ENCODE peak calls at places on chromosome 18, in five cellular contexts. Z is fibroblast of the aortic adventitia, D is T-helper 2 cell, U is right cardiac atrium, G is H4. F is an unnamed sample.

GRCh38 chr18:36579311-36579710 is 249.5 kb downstream of the TPGS2 start:
- DNase-seq in Z (no peak), D (no peak), U (no peak), G (no peak), F (no peak)

GRCh38 chr18:59617468-59617932 is 79.7 kb downstream of the CCBE1 start:
- DNase-seq in Z (peak; percentile 35), D (no peak), U (no peak), G (no peak), F (no peak)

GRCh38 chr18:49726564-49726963 is 86.8 kb downstream of the ACAA2 start:
- DNase-seq in Z (no peak), D (no peak), U (no peak), G (no peak), F (no peak)

GRCh38 chr18:32714571-32715148 is 58.2 kb downstream of the KLHL14 start:
- DNase-seq in Z (peak; percentile 67), D (no peak), U (no peak), G (peak; percentile 78), F (peak; percentile 27)

GRCh38 chr18:58631301-58631700 is 2.4 kb upstream of the ALPK2 start:
- DNase-seq in Z (no peak), D (no peak), U (no peak), G (no peak), F (no peak)

GRCh38 chr18:57864615-57865121 is 61.6 kb upstream of the ATP8B1 start:
- DNase-seq in Z (no peak), D (no peak), U (no peak), G (no peak), F (no peak)

GRCh38 chr18:57776767-57777166 is 26.3 kb downstream of the ATP8B1 start:
- DNase-seq in Z (peak; percentile 72), D (no peak), U (no peak), G (no peak), F (no peak)

GRCh38 chr18:7754725-7755181 is 187.6 kb downstream of the PTPRM start:
- DNase-seq in Z (no peak), D (no peak), U (peak; percentile 56), G (no peak), F (no peak)

GRCh38 chr18:62586781-62587487 is 64.1 kb downstream of the ZCCHC2 start:
- DNase-seq in Z (no peak), D (no peak), U (no peak), G (no peak), F (no peak)

GRCh38 chr18:28584726-28585125 is 407.8 kb upstream of the CDH2 start:
- DNase-seq in Z (peak; percentile 81), D (no peak), U (no peak), G (peak; percentile 86), F (no peak)

GRCh38 chr18:3360211-3360610 is 89.8 kb upstream of the TGIF1 start:
- DNase-seq in Z (no peak), D (no peak), U (no peak), G (no peak), F (peak; percentile 64)

GRCh38 chr18:34493566-34494358 is 216.3 kb upstream of the DTNA start:
- DNase-seq in Z (no peak), D (no peak), U (peak; percentile 63), G (peak; percentile 5), F (no peak)

GRCh38 chr18:21774722-21775121 is 34.1 kb downstream of the MIB1 start:
- DNase-seq in Z (no peak), D (no peak), U (no peak), G (no peak), F (no peak)

GRCh38 chr18:45566025-45566740 is 49.1 kb upstream of the SLC14A2 start:
- DNase-seq in Z (peak; percentile 98), D (no peak), U (peak; percentile 67), G (no peak), F (no peak)

GRCh38 chr18:78713064-78713463 is 266.6 kb upstream of the SALL3 start:
- DNase-seq in Z (no peak), D (no peak), U (no peak), G (no peak), F (no peak)

GRCh38 chr18:35661483-35662146 is 80.1 kb downstream of the GALNT1 start:
- DNase-seq in Z (peak; percentile 8), D (no peak), U (no peak), G (no peak), F (no peak)

GRCh38 chr18:67916142-67916541 is 399.6 kb upstream of the DSEL start:
- DNase-seq in Z (peak; percentile 7), D (no peak), U (no peak), G (peak; percentile 15), F (no peak)

GRCh38 chr18:51437280-51438271 is 240.1 kb upstream of the MEX3C start:
- DNase-seq in Z (no peak), D (no peak), U (peak; percentile 33), G (peak; percentile 10), F (no peak)

GRCh38 chr18:74082476-74083070 is 65.1 kb downstream of the FBXO15 start:
- DNase-seq in Z (peak; percentile 34), D (peak; percentile 32), U (peak; percentile 62), G (peak; percentile 33), F (peak; percentile 63)

GRCh38 chr18:76620326-76620813 is 125.3 kb upstream of the ZNF516 start:
- DNase-seq in Z (peak; percentile 80), D (no peak), U (peak; percentile 86), G (peak; percentile 35), F (peak; percentile 38)

GRCh38 chr18:75293591-75293990 is 83.0 kb downstream of the TSHZ1 start:
- DNase-seq in Z (no peak), D (no peak), U (no peak), G (peak; percentile 48), F (no peak)

GRCh38 chr18:63395503-63395902 is 26.8 kb downstream of the VPS4B start:
- DNase-seq in Z (no peak), D (no peak), U (no peak), G (no peak), F (no peak)

GRCh38 chr18:43420950-43421349 is 143.7 kb upstream of the SYT4 start:
- DNase-seq in Z (no peak), D (no peak), U (no peak), G (no peak), F (no peak)

GRCh38 chr18:65326831-65327230 is 424.0 kb upstream of the CDH7 start:
- DNase-seq in Z (no peak), D (no peak), U (no peak), G (no peak), F (no peak)

GRCh38 chr18:56565596-56566355 is 72.6 kb downstream of the TXNL1 start:
- DNase-seq in Z (peak; percentile 98), D (no peak), U (no peak), G (no peak), F (no peak)

GRCh38 chr18:37962316-37962966 is 396.8 kb upstream of the CELF4 start:
- DNase-seq in Z (no peak), D (no peak), U (no peak), G (no peak), F (no peak)

GRCh38 chr18:47748093-47748796 is 182.2 kb downstream of the SMAD2 start:
- DNase-seq in Z (no peak), D (no peak), U (no peak), G (no peak), F (no peak)

GRCh38 chr18:79495591-79496071 is 99.9 kb downstream of the NFATC1 start:
- DNase-seq in Z (no peak), D (no peak), U (peak; percentile 25), G (no peak), F (no peak)

GRCh38 chr18:72868666-72869661 is 1.2 kb upstream of the NETO1 start:
- DNase-seq in Z (no peak), D (no peak), U (no peak), G (no peak), F (no peak)

GRCh38 chr18:35409921-35410320 is 32.8 kb upstream of the ZNF396 start:
- DNase-seq in Z (no peak), D (no peak), U (no peak), G (no peak), F (no peak)

GRCh38 chr18:4172491-4172890 is 282.6 kb downstream of the DLGAP1 start:
- DNase-seq in Z (no peak), D (no peak), U (no peak), G (no peak), F (peak; percentile 65)

GRCh38 chr18:22831441-22831904 is 101.7 kb upstream of the RBBP8 start:
- DNase-seq in Z (peak; percentile 84), D (no peak), U (no peak), G (no peak), F (no peak)

GRCh38 chr18:23302852-23303527 is 150.1 kb upstream of the RIOK3 start:
- DNase-seq in Z (peak; percentile 83), D (no peak), U (no peak), G (peak; percentile 63), F (no peak)

F was measured in putamen.